ENCODE peak calls at places on chromosome 13, in nine cellular contexts. S is heart left ventricle, L is tibial nerve, W is H54, H is lower leg skin, B is ovary, V is body of pancreas, X is IMR-90, A is HCT116. Y is an unnamed sample.

GRCh38 chr13:78827471-78827870 is 168.5 kb upstream of the OBI1 start:
- DNase-seq in S (no peak), L (no peak), W (no peak), H (no peak), B (no peak), V (no peak), X (no peak), A (no peak), Y (no peak)

GRCh38 chr13:77176350-77176749 is 149.4 kb upstream of the FBXL3 start:
- DNase-seq in S (no peak), L (no peak), W (peak), H (no peak), B (no peak), V (no peak), X (peak), A (no peak), Y (no peak)

GRCh38 chr13:45257638-45258338 is 56.9 kb upstream of the KCTD4 start:
- DNase-seq in S (no peak), L (no peak), W (no peak), H (no peak), B (no peak), V (no peak), X (peak), A (no peak), Y (no peak)

GRCh38 chr13:90084684-90085290 is 1262.7 kb upstream of the MIR17HG start:
- DNase-seq in S (no peak), L (no peak), W (no peak), H (no peak), B (no peak), V (no peak), X (no peak), A (no peak), Y (no peak)

GRCh38 chr13:62702502-62702901 is 1286.9 kb upstream of the PCDH20 start:
- DNase-seq in S (no peak), L (no peak), W (no peak), H (no peak), B (no peak), V (no peak), X (no peak), A (no peak), Y (no peak)

GRCh38 chr13:44158741-44159632 is 214.6 kb upstream of the SERP2 start:
- DNase-seq in S (no peak), L (no peak), W (no peak), H (no peak), B (no peak), V (no peak), X (no peak), A (no peak), Y (no peak)

GRCh38 chr13:69485991-69486592 is 621.5 kb upstream of the ATXN8OS start:
- DNase-seq in S (no peak), L (no peak), W (no peak), H (no peak), B (no peak), V (no peak), X (no peak), A (no peak), Y (no peak)

GRCh38 chr13:109764474-109765292 is 21.7 kb downstream of the IRS2 start:
- DNase-seq in S (no peak), L (no peak), W (no peak), H (no peak), B (no peak), V (no peak), X (peak), A (no peak), Y (no peak)

GRCh38 chr13:51096131-51096530 is 14.9 kb downstream of the C13orf42 start:
- DNase-seq in S (no peak), L (no peak), W (no peak), H (no peak), B (no peak), V (no peak), X (no peak), A (no peak), Y (no peak)

GRCh38 chr13:49976314-49977258 is 20.3 kb upstream of the TRIM13 start:
- DNase-seq in S (peak), L (peak), W (peak), H (peak), B (peak), V (peak), X (peak), A (peak), Y (peak)

GRCh38 chr13:66036024-66036614 is 1194.0 kb downstream of the PCDH9 start:
- DNase-seq in S (no peak), L (no peak), W (no peak), H (no peak), B (no peak), V (no peak), X (peak), A (no peak), Y (no peak)

GRCh38 chr13:106178816-106179215 is 356.6 kb downstream of the EFNB2 start:
- DNase-seq in S (no peak), L (no peak), W (no peak), H (no peak), B (no peak), V (no peak), X (no peak), A (no peak), Y (no peak)

GRCh38 chr13:38394777-38395504 is 45.3 kb downstream of the UFM1 start:
- DNase-seq in S (no peak), L (no peak), W (no peak), H (no peak), B (no peak), V (no peak), X (no peak), A (no peak), Y (no peak)

GRCh38 chr13:28396053-28396452 is 98.9 kb downstream of the FLT1 start:
- DNase-seq in S (no peak), L (no peak), W (no peak), H (no peak), B (no peak), V (no peak), X (no peak), A (no peak), Y (no peak)

GRCh38 chr13:37701306-37701705 is 102.7 kb upstream of the POSTN start:
- DNase-seq in S (no peak), L (peak), W (no peak), H (no peak), B (no peak), V (no peak), X (peak), A (no peak), Y (no peak)

GRCh38 chr13:48131481-48131992 is 36.6 kb upstream of the MED4 start:
- DNase-seq in S (no peak), L (no peak), W (no peak), H (no peak), B (no peak), V (no peak), X (no peak), A (no peak), Y (no peak)

GRCh38 chr13:100428966-100429365 is 159.6 kb downstream of the GGACT start:
- DNase-seq in S (no peak), L (no peak), W (no peak), H (no peak), B (no peak), V (no peak), X (peak), A (no peak), Y (no peak)

GRCh38 chr13:100620792-100621191 is 32.2 kb upstream of the GGACT start:
- DNase-seq in S (no peak), L (no peak), W (no peak), H (no peak), B (no peak), V (no peak), X (no peak), A (no peak), Y (no peak)

GRCh38 chr13:57582032-57582431 is 49.5 kb upstream of the PCDH17 start:
- DNase-seq in S (no peak), L (no peak), W (no peak), H (no peak), B (no peak), V (no peak), X (no peak), A (no peak), Y (no peak)

GRCh38 chr13:106036870-106037269 is 498.6 kb downstream of the EFNB2 start:
- DNase-seq in S (no peak), L (no peak), W (no peak), H (no peak), B (no peak), V (peak), X (no peak), A (peak), Y (no peak)

GRCh38 chr13:51778407-51778806 is 25.6 kb downstream of the DHRS12 start:
- DNase-seq in S (no peak), L (no peak), W (no peak), H (peak), B (no peak), V (peak), X (no peak), A (no peak), Y (no peak)

GRCh38 chr13:95745752-95746151 is 68.8 kb downstream of the DNAJC3 start:
- DNase-seq in S (no peak), L (no peak), W (no peak), H (no peak), B (no peak), V (no peak), X (no peak), A (no peak), Y (no peak)

GRCh38 chr13:77306458-77306857 is 20.4 kb downstream of the MYCBP2 start:
- DNase-seq in S (no peak), L (no peak), W (no peak), H (no peak), B (no peak), V (no peak), X (no peak), A (no peak), Y (no peak)

GRCh38 chr13:112587359-112587766 is 590 bp downstream of the TUBGCP3 start:
- DNase-seq in S (peak), L (peak), W (peak), H (peak), B (peak), V (peak), X (peak), A (peak), Y (peak)
- TF ChIP-seq POLR2A in S (no peak), L (no peak), W (peak), H (no peak), B (peak), V (no peak), X (no peak), A (no peak), Y (no peak)

DNA sequence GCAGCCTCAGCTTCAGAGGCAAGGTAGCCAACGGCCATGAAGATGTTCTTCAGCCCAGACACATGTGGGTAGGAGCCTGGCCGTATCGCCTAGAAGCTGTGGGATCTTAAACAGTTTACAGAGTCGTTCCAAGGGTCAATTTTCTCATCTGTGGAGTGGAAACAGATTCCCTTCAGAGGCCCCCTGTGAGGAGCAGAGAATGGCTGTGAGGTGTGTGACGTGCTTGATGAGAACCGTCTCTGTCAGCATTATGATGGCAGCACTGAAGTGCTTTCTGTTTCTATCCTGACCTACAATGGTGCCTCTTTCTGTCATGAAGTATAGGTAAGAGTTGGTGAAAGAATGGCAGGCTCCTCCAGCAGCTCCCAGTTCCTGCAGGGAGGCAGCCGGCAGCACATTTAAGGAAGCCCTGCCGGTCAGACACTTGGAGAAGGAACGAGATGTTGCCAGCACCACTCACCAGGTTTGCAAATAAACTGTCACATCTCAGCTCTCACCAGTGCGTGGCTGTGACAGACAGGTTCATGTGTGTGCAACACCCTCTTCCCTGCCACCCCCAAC is 277.3 kb downstream of the FOXO1 start:
- DNase-seq in S (no peak), L (no peak), W (no peak), H (no peak), B (no peak), V (no peak), X (no peak), A (no peak), Y (no peak)
- TF ChIP-seq POLR2A in S (no peak), L (no peak), W (no peak), H (no peak), B (no peak), V (no peak), X (no peak), A (no peak), Y (peak)

DNA sequence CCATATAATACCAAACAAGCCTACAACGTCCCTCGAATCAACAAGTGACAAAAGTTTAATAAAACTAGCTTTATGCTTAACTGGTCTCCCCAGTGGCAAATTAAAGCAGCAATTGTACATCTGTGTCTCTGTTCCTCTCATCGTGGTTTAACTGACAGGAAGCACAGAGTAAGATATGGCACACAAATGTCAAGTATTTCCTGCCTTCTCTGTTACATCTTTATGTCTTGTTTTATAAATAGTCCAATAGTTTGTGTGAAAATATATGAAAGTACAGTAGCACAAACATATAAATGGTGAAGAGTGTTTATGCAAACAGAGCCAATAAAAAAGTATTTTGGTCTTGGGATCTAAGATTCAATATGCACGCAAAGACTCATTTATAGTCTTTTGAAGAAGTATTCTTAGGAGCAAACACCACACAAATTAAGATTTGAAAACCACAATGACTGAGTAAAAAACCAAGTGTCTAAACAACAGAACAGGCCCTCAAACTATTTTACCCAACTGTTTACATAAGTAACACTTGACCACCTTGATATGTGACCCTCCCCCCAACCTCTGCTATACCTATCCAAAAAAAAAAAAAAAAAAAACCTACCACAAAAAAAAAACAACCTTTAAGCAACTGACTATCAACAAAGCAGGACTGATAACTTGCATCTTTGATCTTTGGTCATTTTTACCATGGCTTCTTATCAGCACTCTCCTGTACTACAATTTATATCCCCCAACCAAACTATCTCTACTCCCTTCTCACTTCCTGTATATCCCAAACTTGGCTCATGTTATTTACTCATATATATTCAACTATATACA is 14.0 kb downstream of the ELF1 start:
- DNase-seq in S (no peak), L (no peak), W (no peak), H (no peak), B (no peak), V (no peak), X (no peak), A (no peak), Y (no peak)
- TF ChIP-seq POLR2A in S (no peak), L (no peak), W (no peak), H (no peak), B (no peak), V (no peak), X (no peak), A (no peak), Y (peak)

GRCh38 chr13:110818747-110819146 is 96.1 kb downstream of the ANKRD10 start:
- DNase-seq in S (no peak), L (no peak), W (no peak), H (no peak), B (no peak), V (no peak), X (no peak), A (no peak), Y (no peak)
- TF ChIP-seq POLR2A in S (no peak), L (no peak), W (no peak), H (no peak), B (no peak), V (no peak), X (no peak), A (no peak), Y (no peak)

DNA sequence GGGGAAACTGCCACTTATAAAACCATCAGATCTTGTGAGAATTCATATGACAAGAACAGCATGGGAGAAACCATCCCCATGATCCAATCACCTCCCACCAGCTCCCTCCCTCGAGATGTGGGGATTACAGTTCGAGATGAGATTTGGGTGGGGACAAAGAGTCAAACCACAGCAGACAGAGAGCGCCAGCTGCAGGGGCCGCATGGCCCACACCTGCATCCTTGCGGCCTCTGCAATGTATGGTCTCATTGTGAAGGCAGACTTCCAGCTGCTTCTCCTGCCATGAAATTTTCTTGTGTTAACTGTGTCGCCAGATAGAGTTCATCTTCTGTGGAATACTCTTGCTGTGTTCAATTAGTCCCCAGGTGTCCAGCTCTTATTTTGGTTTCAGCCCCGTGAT is 17.3 kb upstream of the SLC15A1 start:
- DNase-seq in S (no peak), L (no peak), W (no peak), H (peak), B (no peak), V (no peak), X (no peak), A (no peak), Y (no peak)
- TF ChIP-seq POLR2A in S (no peak), L (no peak), W (no peak), H (no peak), B (no peak), V (no peak), X (no peak), A (no peak), Y (no peak)